ENCODE peak calls at places on chromosome 22, in four cellular contexts. R is lower lobe of right lung, S is testis, Q is left ventricle myocardium inferior. C is an unnamed sample.

GRCh38 chr22:50625131-50625567 is 2.8 kb downstream of the ARSA start:
- DNase-seq in R (no peak), S (no peak), Q (no peak), C (no peak)

GRCh38 chr22:49257551-49257951 is 570.1 kb downstream of the BRD1 start:
- DNase-seq in R (no peak), S (no peak), Q (no peak), C (no peak)

GRCh38 chr22:50183141-50183971 is 2.4 kb upstream of the TRABD start:
- DNase-seq in R (no peak), S (no peak), Q (no peak), C (no peak)

GRCh38 chr22:43466710-43467109 is 54.9 kb downstream of the MPPED1 start:
- DNase-seq in R (no peak), S (no peak), Q (no peak), C (no peak)

GRCh38 chr22:43789452-43789851 is 22.7 kb downstream of the EFCAB6 start:
- DNase-seq in R (no peak), S (peak; percentile 37), Q (peak; percentile 28), C (peak; percentile 65)

GRCh38 chr22:28629420-28630184 is 50.0 kb downstream of the TTC28 start:
- DNase-seq in R (no peak), S (no peak), Q (no peak), C (no peak)

GRCh38 chr22:49327411-49327810 is 500.3 kb downstream of the BRD1 start:
- DNase-seq in R (peak; percentile 11), S (peak; percentile 9), Q (no peak), C (peak; percentile 31)

GRCh38 chr22:41052661-41053490 is 39.5 kb upstream of the EP300 start:
- DNase-seq in R (no peak), S (no peak), Q (no peak), C (peak; percentile 20)

GRCh38 chr22:27726344-27726725 is 75.2 kb downstream of the MN1 start:
- DNase-seq in R (no peak), S (no peak), Q (no peak), C (no peak)

GRCh38 chr22:31651667-31652066 is 10.3 kb downstream of the PISD start:
- DNase-seq in R (no peak), S (no peak), Q (no peak), C (no peak)

DNA sequence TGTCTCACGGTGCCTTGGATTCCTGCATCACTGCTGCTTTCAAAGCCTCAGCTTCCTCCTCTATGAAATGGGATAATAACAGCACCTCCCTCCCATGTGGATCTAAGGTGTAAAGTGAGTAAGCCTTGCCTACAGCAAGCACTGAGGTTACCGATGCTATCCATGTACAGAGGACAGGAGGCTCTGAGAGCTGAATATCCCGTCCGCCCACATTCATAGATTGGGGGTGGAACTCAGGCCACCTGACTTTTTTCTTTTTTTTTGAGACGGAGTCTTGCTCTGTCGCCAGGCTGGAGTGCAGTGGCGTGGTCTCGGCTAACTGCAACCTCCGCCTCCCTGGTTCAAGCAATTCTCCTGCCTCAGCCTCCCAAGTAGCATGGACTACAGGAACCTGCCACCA is 12.5 kb downstream of the PDGFB start:
- DNase-seq in R (no peak), S (no peak), Q (no peak), C (no peak)
- H3K4me1 ChIP-seq in R (peaks cover 64% of the 10 kb centered on the region), S (peaks cover 24% of the 10 kb centered on the region), Q (peaks cover 74% of the 10 kb centered on the region), C (no peaks in the 10 kb centered on the region)

GRCh38 chr22:46708766-46709330 is 29.2 kb downstream of the CERK start:
- DNase-seq in R (peak; percentile 35), S (no peak), Q (no peak), C (no peak)
- H3K36me3 ChIP-seq in R (peaks cover 87% of the 10 kb centered on the region), S (no peaks in the 10 kb centered on the region), Q (peaks cover 91% of the 10 kb centered on the region), C (no peaks in the 10 kb centered on the region)

DNA sequence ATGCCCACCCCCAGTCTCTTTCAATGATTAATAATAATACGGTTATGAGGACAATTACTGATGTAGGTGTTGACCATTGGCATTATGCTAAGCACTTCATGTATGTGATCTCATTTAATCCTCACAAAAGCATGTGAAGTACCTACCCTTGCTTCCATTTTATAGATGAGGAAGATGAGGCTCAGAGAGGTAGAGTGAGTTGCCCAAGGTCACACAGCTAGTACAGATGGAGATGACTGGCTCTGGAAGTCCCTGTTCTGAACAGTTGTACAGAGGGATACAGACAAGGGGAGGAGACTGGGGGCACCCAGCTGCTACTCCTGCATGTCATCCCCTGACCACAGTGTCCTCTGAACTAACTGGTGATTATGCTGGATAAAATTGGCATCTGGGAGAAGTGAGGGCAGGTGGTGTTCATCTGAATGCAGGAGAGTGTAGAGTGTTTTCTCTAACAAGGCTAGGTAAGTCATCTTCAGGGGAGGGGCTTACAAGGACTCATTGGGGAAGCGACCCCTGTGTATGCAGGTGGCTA is 43.2 kb downstream of the KIAA1671 start:
- DNase-seq in R (no peak), S (no peak), Q (no peak), C (no peak)
- H3K4me1 ChIP-seq in R (peaks cover 21% of the 10 kb centered on the region), S (no peaks in the 10 kb centered on the region), Q (peaks cover 46% of the 10 kb centered on the region), C (peaks cover 22% of the 10 kb centered on the region)

GRCh38 chr22:22948651-22949611 is 61.3 kb downstream of the IGLL5 start:
- DNase-seq in R (no peak), S (no peak), Q (no peak), C (no peak)
- H3K36me3 ChIP-seq in R (no peaks in the 10 kb centered on the region), S (no peaks in the 10 kb centered on the region), Q (no peaks in the 10 kb centered on the region), C (no peaks in the 10 kb centered on the region)

GRCh38 chr22:38033522-38034277 is 23.5 kb upstream of the PICK1 start:
- DNase-seq in R (peak; percentile 42), S (no peak), Q (no peak), C (no peak)
- H3K4me1 ChIP-seq in R (peaks cover 24% of the 10 kb centered on the region), S (peaks cover 51% of the 10 kb centered on the region), Q (peaks cover 26% of the 10 kb centered on the region), C (peaks cover 20% of the 10 kb centered on the region)